ENCODE peak calls at places on chromosomes 2 and 18, in seven cellular contexts. F, E, L, B, K, S and U are unnamed samples.

GRCh38 chr2:202096736-202097135 is 23.7 kb downstream of the KIAA2012 start:
- DNase-seq in B (no peak), S (no peak), F (no peak), E (no peak), L (no peak), K (no peak), U (no peak)

GRCh38 chr2:30561349-30561748 is 114.3 kb downstream of the LCLAT1 start:
- DNase-seq in B (no peak), E (peak; percentile 24), S (no peak), F (no peak), K (no peak), L (no peak), U (no peak)

GRCh38 chr2:167294031-167294774 is 405.9 kb downstream of the XIRP2 start:
- DNase-seq in B (no peak), E (no peak), K (no peak), S (no peak), L (peak; percentile 53), F (peak; percentile 50), U (no peak)

GRCh38 chr2:100767224-100767653 is 52.7 kb upstream of the NPAS2 start:
- DNase-seq in K (no peak), F (no peak), E (no peak), B (no peak), S (no peak), L (no peak), U (no peak)

GRCh38 chr18:62018034-62018760 is 125.4 kb upstream of the RNF152 start:
- DNase-seq in L (peak; percentile 68), F (no peak), K (peak; percentile 63), S (no peak), B (no peak), E (no peak), U (peak; percentile 32)

GRCh38 chr2:53442783-53443182 is 324.8 kb upstream of the CHAC2 start:
- DNase-seq in E (no peak), L (no peak), K (no peak), F (peak; percentile 32), B (no peak), S (no peak), U (no peak)

GRCh38 chr2:238155051-238155760 is 3.6 kb upstream of the ERFE start:
- DNase-seq in K (peak; percentile 71), B (no peak), F (no peak), S (no peak), L (no peak), E (no peak), U (no peak)

GRCh38 chr2:28419705-28420270 is 27.1 kb downstream of the FOSL2 start:
- DNase-seq in L (no peak), E (no peak), B (no peak), F (no peak), S (peak; percentile 15), K (no peak), U (no peak)

GRCh38 chr2:240412211-240412830 is 23.1 kb upstream of the GPC1 start:
- DNase-seq in E (no peak), K (no peak), F (no peak), B (peak; percentile 24), S (peak; percentile 12), L (no peak), U (no peak)

GRCh38 chr2:108268001-108268400 is 20.7 kb upstream of the SULT1C2 start:
- DNase-seq in L (no peak), B (no peak), F (no peak), E (no peak), K (no peak), S (no peak), U (no peak)

GRCh38 chr2:186641132-186641806 is 51.4 kb downstream of the ITGAV start:
- DNase-seq in S (no peak), K (no peak), E (no peak), L (no peak), F (no peak), B (no peak), U (no peak)

GRCh38 chr2:169797601-169798000 is 1.1 kb upstream of the SSB start:
- DNase-seq in E (no peak), K (no peak), F (no peak), S (no peak), B (no peak), L (no peak), U (no peak)

GRCh38 chr2:234467289-234467688 is 29.6 kb downstream of the ARL4C start:
- DNase-seq in E (no peak), K (no peak), F (no peak), L (no peak), S (no peak), B (no peak), U (no peak)

GRCh38 chr18:51009071-51009470 is 20.9 kb upstream of the SMAD4 start:
- DNase-seq in F (peak; percentile 16), E (no peak), B (no peak), L (no peak), S (no peak), K (no peak), U (peak; percentile 62)

GRCh38 chr2:230358305-230358704 is 31.3 kb downstream of the SP140L start:
- DNase-seq in S (no peak), K (no peak), F (no peak), L (no peak), B (no peak), E (no peak), U (no peak)

GRCh38 chr18:36901277-36901701 is 72.4 kb downstream of the KIAA1328 start:
- DNase-seq in E (no peak), L (no peak), F (no peak), K (no peak), S (no peak), B (no peak), U (no peak)

GRCh38 chr2:225100856-225101294 is 58.6 kb upstream of the DOCK10 start:
- DNase-seq in S (no peak), B (no peak), K (no peak), E (no peak), L (no peak), F (no peak), U (no peak)

GRCh38 chr2:185978634-185979405 is 240.2 kb downstream of the FSIP2 start:
- DNase-seq in F (no peak), B (no peak), L (no peak), S (no peak), E (no peak), K (no peak), U (no peak)

GRCh38 chr2:11692966-11693521 is 23.0 kb upstream of the NTSR2 start:
- DNase-seq in K (peak; percentile 78), S (peak; percentile 63), E (peak; percentile 84), L (peak; percentile 85), F (peak; percentile 80), B (peak; percentile 74), U (peak; percentile 70)

GRCh38 chr2:112480540-112481049 is 1.4 kb upstream of the TTL start:
- DNase-seq in L (no peak), E (peak; percentile 24), B (no peak), K (no peak), S (no peak), F (no peak), U (no peak)

GRCh38 chr2:112476434-112476833 is 5.5 kb upstream of the TTL start:
- DNase-seq in S (no peak), B (no peak), L (peak; percentile 6), F (no peak), K (no peak), E (no peak), U (no peak)

GRCh38 chr2:112472547-112473263 is 9.3 kb upstream of the TTL start:
- DNase-seq in E (no peak), B (no peak), F (no peak), L (peak; percentile 18), K (peak; percentile 13), S (no peak), U (no peak)

DNA sequence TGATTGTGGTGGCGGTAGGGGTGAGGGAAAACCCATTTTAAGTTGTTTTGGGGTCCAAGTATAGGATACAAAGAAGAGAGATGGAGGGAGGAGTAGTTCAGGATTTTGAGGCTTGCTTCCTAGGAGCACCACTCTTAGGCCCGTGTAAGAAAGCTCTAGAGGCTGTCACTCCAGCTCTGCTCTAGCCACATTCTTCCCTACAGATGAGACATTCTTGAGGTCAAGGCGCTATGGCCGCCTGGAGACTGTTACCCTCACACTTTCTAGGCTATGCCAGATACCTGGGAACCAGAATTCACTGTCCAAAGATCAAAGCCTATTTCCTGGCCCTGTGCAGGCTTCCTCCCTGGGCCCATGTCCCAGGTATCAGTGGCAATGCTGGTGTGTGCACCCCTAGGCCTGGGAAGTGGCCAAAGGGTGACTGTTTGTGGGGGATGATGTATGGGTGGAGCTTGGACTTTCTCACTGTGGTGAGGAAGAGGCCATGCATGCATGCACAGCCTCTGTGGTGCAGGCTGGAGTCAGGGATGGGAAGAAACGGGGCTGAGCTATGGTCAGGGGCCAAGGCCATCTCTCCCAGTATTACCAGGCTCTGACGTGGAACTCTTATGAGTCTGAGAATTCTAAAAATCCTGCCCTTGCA is 7.0 kb upstream of the TTL start:
- DNase-seq in S (no peak), F (no peak), B (no peak), E (no peak), K (peak; percentile 40), L (peak; percentile 13), U (no peak)
- TF ChIP-seq CTCF in S (no peak), F (no peak), B (no peak), E (no peak), K (no peak), L (no peak), U (no peak)

GRCh38 chr2:213066445-213066746 is 85.0 kb downstream of the IKZF2 start:
- DNase-seq in L (no peak), S (no peak), K (no peak), F (no peak), E (no peak), B (no peak), U (no peak)
- H3K4me3 ChIP-seq in L (peak overlapping the region; percentile 27), S (no peak overlapping the region), K (peak overlapping the region; percentile 21), F (no peak overlapping the region), E (no peak overlapping the region), B (no peak overlapping the region), U (no peak overlapping the region)

GRCh38 chr18:12336251-12336650 is 28.2 kb downstream of the TUBB6 start:
- DNase-seq in L (no peak), K (no peak), B (no peak), E (no peak), F (no peak), S (no peak), U (no peak)
- H3K27ac ChIP-seq in L (no peak overlapping the region), K (no peak overlapping the region), B (no peak overlapping the region), E (no peak overlapping the region), F (peak overlapping the region; percentile 65), S (no peak overlapping the region), U (no peak overlapping the region)

GRCh38 chr18:32875625-32876024 is 102.8 kb upstream of the KLHL14 start:
- DNase-seq in F (no peak), L (no peak), E (no peak), B (no peak), K (no peak), S (no peak), U (no peak)

GRCh38 chr18:32881009-32881408 is 108.2 kb upstream of the KLHL14 start:
- DNase-seq in B (no peak), K (no peak), F (no peak), S (no peak), E (no peak), L (no peak), U (no peak)

GRCh38 chr18:32879497-32879896 is 106.7 kb upstream of the KLHL14 start:
- DNase-seq in E (peak; percentile 2), F (no peak), B (no peak), K (no peak), L (no peak), S (no peak), U (no peak)

DNA sequence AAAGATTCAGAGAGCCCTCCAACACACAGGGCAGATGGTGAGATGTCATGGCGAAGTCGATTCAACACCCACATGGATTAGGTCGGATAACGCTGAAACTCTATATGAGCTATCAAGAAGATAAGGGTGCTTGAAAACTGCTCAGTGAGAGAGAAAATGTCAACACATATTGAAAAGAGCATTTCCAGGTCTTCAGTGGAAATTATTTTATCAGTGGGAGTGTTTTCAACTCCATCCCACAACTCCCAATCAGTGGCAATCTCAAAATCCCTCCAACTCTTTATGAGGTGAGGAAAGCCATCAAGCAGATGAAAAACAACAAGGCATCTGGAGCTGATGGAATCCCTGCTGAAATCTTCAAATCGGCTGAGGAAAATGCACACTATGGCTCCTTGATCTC is 104.5 kb upstream of the KLHL14 start:
- DNase-seq in S (no peak), F (no peak), K (no peak), L (no peak), B (no peak), E (no peak), U (no peak)
- TF ChIP-seq CTCF in S (no peak), F (no peak), K (no peak), L (no peak), B (no peak), E (no peak), U (no peak)